ENCODE peak calls at places on chromosome 10, in six cellular contexts. One of them, this sample, is unnamed.

GRCh38 chr10:104396581-104396980 is 42.9 kb downstream of the CFAP58 start:
- DNase-seq in activated CD4-positive, CD25-positive, alpha-beta regulatory T cell: no peak
- DNase-seq in GM23248: no peak
- DNase-seq in activated T-cell treated with anti-CD3 and anti-CD28 coated beads for 48 hours: no peak
- DNase-seq in aorta: no peak
- DNase-seq in germinal center: no peak
- DNase-seq in this sample: no peak

GRCh38 chr10:70054902-70055301 is 2.3 kb downstream of the MACROH2A2 start:
- DNase-seq in activated CD4-positive, CD25-positive, alpha-beta regulatory T cell: no peak
- DNase-seq in GM23248: no peak
- DNase-seq in activated T-cell treated with anti-CD3 and anti-CD28 coated beads for 48 hours: no peak
- DNase-seq in aorta: no peak
- DNase-seq in germinal center: no peak
- DNase-seq in this sample: no peak

GRCh38 chr10:118910702-118911101 is 118.8 kb upstream of the NANOS1 start:
- DNase-seq in activated CD4-positive, CD25-positive, alpha-beta regulatory T cell: no peak
- DNase-seq in GM23248: no peak
- DNase-seq in activated T-cell treated with anti-CD3 and anti-CD28 coated beads for 48 hours: no peak
- DNase-seq in aorta: no peak
- DNase-seq in germinal center: no peak
- DNase-seq in this sample: no peak

GRCh38 chr10:99993994-99994689 is 15.6 kb downstream of the DNMBP start:
- DNase-seq in activated CD4-positive, CD25-positive, alpha-beta regulatory T cell: no peak
- DNase-seq in GM23248: peak
- DNase-seq in activated T-cell treated with anti-CD3 and anti-CD28 coated beads for 48 hours: peak
- DNase-seq in aorta: peak
- DNase-seq in germinal center: peak
- DNase-seq in this sample: no peak

GRCh38 chr10:121240011-121240410 is 358.2 kb downstream of the FGFR2 start:
- DNase-seq in activated CD4-positive, CD25-positive, alpha-beta regulatory T cell: no peak
- DNase-seq in GM23248: no peak
- DNase-seq in activated T-cell treated with anti-CD3 and anti-CD28 coated beads for 48 hours: no peak
- DNase-seq in aorta: no peak
- DNase-seq in germinal center: no peak
- DNase-seq in this sample: no peak

GRCh38 chr10:123139521-123140163 is 3.9 kb downstream of the HMX3 start:
- DNase-seq in activated CD4-positive, CD25-positive, alpha-beta regulatory T cell: no peak
- DNase-seq in GM23248: no peak
- DNase-seq in activated T-cell treated with anti-CD3 and anti-CD28 coated beads for 48 hours: no peak
- DNase-seq in aorta: no peak
- DNase-seq in germinal center: no peak
- DNase-seq in this sample: no peak

GRCh38 chr10:48608279-48608681 is 3.4 kb upstream of the ARHGAP22 start:
- DNase-seq in activated CD4-positive, CD25-positive, alpha-beta regulatory T cell: no peak
- DNase-seq in GM23248: peak
- DNase-seq in activated T-cell treated with anti-CD3 and anti-CD28 coated beads for 48 hours: peak
- DNase-seq in aorta: no peak
- DNase-seq in germinal center: peak
- DNase-seq in this sample: peak

GRCh38 chr10:34801066-34801738 is 13.9 kb downstream of the PARD3 start:
- DNase-seq in activated CD4-positive, CD25-positive, alpha-beta regulatory T cell: no peak
- DNase-seq in GM23248: no peak
- DNase-seq in activated T-cell treated with anti-CD3 and anti-CD28 coated beads for 48 hours: no peak
- DNase-seq in aorta: no peak
- DNase-seq in germinal center: no peak
- DNase-seq in this sample: no peak

GRCh38 chr10:30092151-30092790 is 32.9 kb upstream of the JCAD start:
- DNase-seq in activated CD4-positive, CD25-positive, alpha-beta regulatory T cell: no peak
- DNase-seq in GM23248: peak
- DNase-seq in activated T-cell treated with anti-CD3 and anti-CD28 coated beads for 48 hours: no peak
- DNase-seq in aorta: no peak
- DNase-seq in germinal center: no peak
- DNase-seq in this sample: no peak

GRCh38 chr10:4947635-4948596 is 15.3 kb upstream of the AKR1C1 start:
- DNase-seq in activated CD4-positive, CD25-positive, alpha-beta regulatory T cell: no peak
- DNase-seq in GM23248: peak
- DNase-seq in activated T-cell treated with anti-CD3 and anti-CD28 coated beads for 48 hours: no peak
- DNase-seq in aorta: peak
- DNase-seq in germinal center: no peak
- DNase-seq in this sample: no peak

GRCh38 chr10:58641095-58641531 is 128.4 kb downstream of the BICC1 start:
- DNase-seq in activated CD4-positive, CD25-positive, alpha-beta regulatory T cell: no peak
- DNase-seq in GM23248: peak
- DNase-seq in activated T-cell treated with anti-CD3 and anti-CD28 coated beads for 48 hours: no peak
- DNase-seq in aorta: no peak
- DNase-seq in germinal center: no peak
- DNase-seq in this sample: no peak

GRCh38 chr10:18359839-18360238 is 219.6 kb downstream of the CACNB2 start:
- DNase-seq in activated CD4-positive, CD25-positive, alpha-beta regulatory T cell: no peak
- DNase-seq in GM23248: no peak
- DNase-seq in activated T-cell treated with anti-CD3 and anti-CD28 coated beads for 48 hours: no peak
- DNase-seq in aorta: no peak
- DNase-seq in germinal center: no peak
- DNase-seq in this sample: no peak

GRCh38 chr10:70558871-70559810 is 43.4 kb downstream of the PRF1 start:
- DNase-seq in activated CD4-positive, CD25-positive, alpha-beta regulatory T cell: peak
- DNase-seq in GM23248: peak
- DNase-seq in activated T-cell treated with anti-CD3 and anti-CD28 coated beads for 48 hours: peak
- DNase-seq in aorta: peak
- DNase-seq in germinal center: peak
- DNase-seq in this sample: no peak

GRCh38 chr10:124703778-124704427 is 40.3 kb downstream of the FAM53B start:
- DNase-seq in activated CD4-positive, CD25-positive, alpha-beta regulatory T cell: no peak
- DNase-seq in GM23248: no peak
- DNase-seq in activated T-cell treated with anti-CD3 and anti-CD28 coated beads for 48 hours: no peak
- DNase-seq in aorta: peak
- DNase-seq in germinal center: no peak
- DNase-seq in this sample: no peak

GRCh38 chr10:31697271-31698168 is 231.1 kb downstream of the ARHGAP12 start:
- DNase-seq in activated CD4-positive, CD25-positive, alpha-beta regulatory T cell: no peak
- DNase-seq in GM23248: peak
- DNase-seq in activated T-cell treated with anti-CD3 and anti-CD28 coated beads for 48 hours: no peak
- DNase-seq in aorta: peak
- DNase-seq in germinal center: no peak
- DNase-seq in this sample: no peak

GRCh38 chr10:79347894-79348639 is 798 bp downstream of the PPIF start:
- DNase-seq in activated CD4-positive, CD25-positive, alpha-beta regulatory T cell: peak
- DNase-seq in GM23248: peak
- DNase-seq in activated T-cell treated with anti-CD3 and anti-CD28 coated beads for 48 hours: peak
- DNase-seq in aorta: peak
- DNase-seq in germinal center: peak
- DNase-seq in this sample: no peak

GRCh38 chr10:9382199-9382598 is 1327.7 kb downstream of the GATA3 start:
- DNase-seq in activated CD4-positive, CD25-positive, alpha-beta regulatory T cell: no peak
- DNase-seq in GM23248: no peak
- DNase-seq in activated T-cell treated with anti-CD3 and anti-CD28 coated beads for 48 hours: no peak
- DNase-seq in aorta: no peak
- DNase-seq in germinal center: no peak
- DNase-seq in this sample: no peak

GRCh38 chr10:60654813-60655464 is 123.3 kb upstream of the CDK1 start:
- DNase-seq in activated CD4-positive, CD25-positive, alpha-beta regulatory T cell: no peak
- DNase-seq in GM23248: peak
- DNase-seq in activated T-cell treated with anti-CD3 and anti-CD28 coated beads for 48 hours: no peak
- DNase-seq in aorta: no peak
- DNase-seq in germinal center: no peak
- DNase-seq in this sample: no peak

GRCh38 chr10:13945760-13946460 is 359.1 kb downstream of the PRPF18 start:
- DNase-seq in activated CD4-positive, CD25-positive, alpha-beta regulatory T cell: no peak
- DNase-seq in GM23248: no peak
- DNase-seq in activated T-cell treated with anti-CD3 and anti-CD28 coated beads for 48 hours: no peak
- DNase-seq in aorta: peak
- DNase-seq in germinal center: no peak
- DNase-seq in this sample: no peak

GRCh38 chr10:61608255-61609040 is 54.3 kb upstream of the CABCOCO1 start:
- DNase-seq in activated CD4-positive, CD25-positive, alpha-beta regulatory T cell: no peak
- DNase-seq in GM23248: peak
- DNase-seq in activated T-cell treated with anti-CD3 and anti-CD28 coated beads for 48 hours: no peak
- DNase-seq in aorta: no peak
- DNase-seq in germinal center: no peak
- DNase-seq in this sample: no peak

GRCh38 chr10:30820282-30820991 is 190.9 kb upstream of the LYZL2 start:
- DNase-seq in activated CD4-positive, CD25-positive, alpha-beta regulatory T cell: no peak
- DNase-seq in GM23248: peak
- DNase-seq in activated T-cell treated with anti-CD3 and anti-CD28 coated beads for 48 hours: no peak
- DNase-seq in aorta: no peak
- DNase-seq in germinal center: no peak
- DNase-seq in this sample: no peak

GRCh38 chr10:43317422-43317821 is 50.6 kb upstream of the RASGEF1A start:
- DNase-seq in activated CD4-positive, CD25-positive, alpha-beta regulatory T cell: no peak
- DNase-seq in GM23248: no peak
- DNase-seq in activated T-cell treated with anti-CD3 and anti-CD28 coated beads for 48 hours: no peak
- DNase-seq in aorta: no peak
- DNase-seq in germinal center: no peak
- DNase-seq in this sample: no peak

GRCh38 chr10:30553625-30554442 is 75.7 kb downstream of the LYZL2 start:
- DNase-seq in activated CD4-positive, CD25-positive, alpha-beta regulatory T cell: no peak
- DNase-seq in GM23248: peak
- DNase-seq in activated T-cell treated with anti-CD3 and anti-CD28 coated beads for 48 hours: no peak
- DNase-seq in aorta: peak
- DNase-seq in germinal center: no peak
- DNase-seq in this sample: no peak

GRCh38 chr10:104117839-104118323 is 4.1 kb upstream of the SFR1 start:
- DNase-seq in activated CD4-positive, CD25-positive, alpha-beta regulatory T cell: no peak
- DNase-seq in GM23248: peak
- DNase-seq in activated T-cell treated with anti-CD3 and anti-CD28 coated beads for 48 hours: no peak
- DNase-seq in aorta: no peak
- DNase-seq in germinal center: no peak
- DNase-seq in this sample: no peak

GRCh38 chr10:51877636-51878035 is 178.2 kb upstream of the CSTF2T start:
- DNase-seq in activated CD4-positive, CD25-positive, alpha-beta regulatory T cell: no peak
- DNase-seq in GM23248: no peak
- DNase-seq in activated T-cell treated with anti-CD3 and anti-CD28 coated beads for 48 hours: no peak
- DNase-seq in aorta: no peak
- DNase-seq in germinal center: no peak
- DNase-seq in this sample: no peak

GRCh38 chr10:13492493-13493180 is 36.2 kb downstream of the BEND7 start:
- DNase-seq in activated CD4-positive, CD25-positive, alpha-beta regulatory T cell: no peak
- DNase-seq in GM23248: no peak
- DNase-seq in activated T-cell treated with anti-CD3 and anti-CD28 coated beads for 48 hours: no peak
- DNase-seq in aorta: no peak
- DNase-seq in germinal center: no peak
- DNase-seq in this sample: no peak

GRCh38 chr10:22570733-22571430 is 143.5 kb downstream of the PIP4K2A start:
- DNase-seq in activated CD4-positive, CD25-positive, alpha-beta regulatory T cell: no peak
- DNase-seq in GM23248: no peak
- DNase-seq in activated T-cell treated with anti-CD3 and anti-CD28 coated beads for 48 hours: no peak
- DNase-seq in aorta: no peak
- DNase-seq in germinal center: no peak
- DNase-seq in this sample: no peak

GRCh38 chr10:63157845-63158624 is 24.9 kb downstream of the NRBF2 start:
- DNase-seq in activated CD4-positive, CD25-positive, alpha-beta regulatory T cell: peak
- DNase-seq in GM23248: peak
- DNase-seq in activated T-cell treated with anti-CD3 and anti-CD28 coated beads for 48 hours: no peak
- DNase-seq in aorta: no peak
- DNase-seq in germinal center: peak
- DNase-seq in this sample: peak

GRCh38 chr10:71433983-71434744 is 37.4 kb downstream of the CDH23 start:
- DNase-seq in activated CD4-positive, CD25-positive, alpha-beta regulatory T cell: no peak
- DNase-seq in GM23248: no peak
- DNase-seq in activated T-cell treated with anti-CD3 and anti-CD28 coated beads for 48 hours: no peak
- DNase-seq in aorta: no peak
- DNase-seq in germinal center: no peak
- DNase-seq in this sample: no peak

GRCh38 chr10:44780461-44780860 is 130.7 kb upstream of the TMEM72 start:
- DNase-seq in activated CD4-positive, CD25-positive, alpha-beta regulatory T cell: no peak
- DNase-seq in GM23248: no peak
- DNase-seq in activated T-cell treated with anti-CD3 and anti-CD28 coated beads for 48 hours: no peak
- DNase-seq in aorta: no peak
- DNase-seq in germinal center: no peak
- DNase-seq in this sample: no peak

GRCh38 chr10:133068111-133068740 is 19.5 kb upstream of the ADGRA1 start:
- DNase-seq in activated CD4-positive, CD25-positive, alpha-beta regulatory T cell: no peak
- DNase-seq in GM23248: no peak
- DNase-seq in activated T-cell treated with anti-CD3 and anti-CD28 coated beads for 48 hours: no peak
- DNase-seq in aorta: no peak
- DNase-seq in germinal center: no peak
- DNase-seq in this sample: no peak

GRCh38 chr10:110524179-110524863 is 26.6 kb downstream of the DUSP5 start:
- DNase-seq in activated CD4-positive, CD25-positive, alpha-beta regulatory T cell: no peak
- DNase-seq in GM23248: peak
- DNase-seq in activated T-cell treated with anti-CD3 and anti-CD28 coated beads for 48 hours: no peak
- DNase-seq in aorta: no peak
- DNase-seq in germinal center: no peak
- DNase-seq in this sample: no peak